ENCODE peak calls at places on chromosomes 12 and 14, in five cellular contexts. I is tibial nerve, S is WERI-Rb-1, F is astrocyte, H is lung. Q is an unnamed sample.

GRCh38 chr12:127077262-127078045 is 1189.5 kb upstream of the TMEM132C start:
- DNase-seq in S (no peak), H (no peak), F (no peak), I (no peak), Q (no peak)

GRCh38 chr14:69860221-69860620 is 19.0 kb upstream of the SMOC1 start:
- DNase-seq in S (no peak), I (no peak), H (no peak), F (no peak), Q (no peak)

GRCh38 chr12:2797721-2798418 is 3.1 kb downstream of the FKBP4 start:
- DNase-seq in H (no peak), F (no peak), S (no peak), I (no peak), Q (no peak)

GRCh38 chr12:34595749-34596733 is 573.7 kb downstream of the ALG10 start:
- DNase-seq in H (peak; percentile 24), F (no peak), S (no peak), I (no peak), Q (no peak)

GRCh38 chr14:106459971-106460730 is 933.8 kb downstream of the TMEM121 start:
- DNase-seq in F (no peak), I (no peak), H (no peak), S (peak; percentile 31), Q (no peak)

GRCh38 chr14:35927727-35928126 is 101.6 kb downstream of the BRMS1L start:
- DNase-seq in I (no peak), F (no peak), H (no peak), S (no peak), Q (no peak)

GRCh38 chr14:71555654-71556559 is 376.3 kb upstream of the RGS6 start:
- DNase-seq in H (no peak), I (no peak), S (no peak), F (peak; percentile 50), Q (no peak)

GRCh38 chr12:57340104-57340503 is 89.1 kb upstream of the STAC3 start:
- DNase-seq in H (no peak), F (peak; percentile 86), I (no peak), S (no peak), Q (no peak)

GRCh38 chr12:109267361-109267760 is 41.7 kb downstream of the FOXN4 start:
- DNase-seq in I (no peak), H (no peak), F (no peak), S (no peak), Q (no peak)

GRCh38 chr12:128796439-128797118 is 27.2 kb downstream of the SLC15A4 start:
- DNase-seq in I (no peak), F (no peak), S (no peak), H (no peak), Q (no peak)

GRCh38 chr12:91574975-91575374 is 392.4 kb upstream of the DCN start:
- DNase-seq in H (no peak), I (no peak), S (no peak), F (no peak), Q (no peak)

GRCh38 chr14:54489731-54490447 is 1.1 kb upstream of the GMFB start:
- DNase-seq in F (no peak), S (no peak), H (no peak), I (no peak), Q (no peak)

GRCh38 chr12:32302218-32302826 is 97.0 kb upstream of the FGD4 start:
- DNase-seq in S (no peak), F (no peak), H (no peak), I (no peak), Q (no peak)

GRCh38 chr14:104296388-104297312 is 158.3 kb downstream of the KIF26A start:
- DNase-seq in H (no peak), F (no peak), S (peak; percentile 69), I (no peak), Q (no peak)

GRCh38 chr12:109734219-109735000 is 20.8 kb downstream of the FAM222A start:
- DNase-seq in I (no peak), S (peak; percentile 79), H (no peak), F (no peak), Q (no peak)

GRCh38 chr14:104816678-104816945 is 15.7 kb downstream of the ZBTB42 start:
- DNase-seq in F (no peak), S (no peak), I (no peak), H (no peak), Q (no peak)

GRCh38 chr12:78746001-78746400 is 118.6 kb upstream of the SYT1 start:
- DNase-seq in H (no peak), I (no peak), S (no peak), F (no peak), Q (no peak)

GRCh38 chr12:51392556-51393237 is 1.5 kb upstream of the GALNT6 start:
- DNase-seq in S (peak; percentile 20), H (no peak), I (no peak), F (peak; percentile 39), Q (no peak)
- H3K4me3 ChIP-seq in S (peak overlapping the region; percentile 74), H (no peak overlapping the region), I (peak overlapping the region; percentile 54), F (peak overlapping the region; percentile 22), Q (peak overlapping the region; percentile 50)

GRCh38 chr12:100141998-100142850 is 450 bp downstream of the BLTP3B start:
- DNase-seq in H (peak; percentile 55), I (no peak), S (peak; percentile 39), F (no peak), Q (no peak)

GRCh38 chr12:100141666-100141997 is 1.0 kb downstream of the BLTP3B start:
- DNase-seq in H (no peak), S (no peak), I (no peak), F (peak; percentile 90), Q (peak; percentile 54)

GRCh38 chr12:100133200-100133599 is 9.5 kb downstream of the BLTP3B start:
- DNase-seq in I (no peak), H (no peak), F (no peak), S (no peak), Q (no peak)

GRCh38 chr12:100142851-100143559 is at the start of gene BLTP3B:
- DNase-seq in H (peak; percentile 92), I (peak; percentile 88), F (peak; percentile 49), S (peak; percentile 95), Q (no peak)

GRCh38 chr12:100138048-100138907 is 4.4 kb downstream of the BLTP3B start:
- DNase-seq in S (no peak), I (no peak), F (no peak), H (no peak), Q (no peak)
- H3K4me3 ChIP-seq in S (no peak overlapping the region), I (peak overlapping the region; percentile 7), F (no peak overlapping the region), H (no peak overlapping the region), Q (no peak overlapping the region)

GRCh38 chr12:26954027-26954426 is 15.8 kb downstream of the FGFR1OP2 start:
- DNase-seq in F (no peak), H (no peak), S (no peak), I (no peak), Q (no peak)
- H3K4me3 ChIP-seq in F (no peak overlapping the region), H (no peak overlapping the region), S (no peak overlapping the region), I (no peak overlapping the region), Q (no peak overlapping the region)

GRCh38 chr14:92884410-92884809 is 38.5 kb upstream of the CHGA start:
- DNase-seq in F (no peak), H (no peak), S (no peak), I (no peak), Q (no peak)
- H3K4me3 ChIP-seq in F (no peak overlapping the region), H (no peak overlapping the region), S (no peak overlapping the region), I (no peak overlapping the region), Q (no peak overlapping the region)

DNA sequence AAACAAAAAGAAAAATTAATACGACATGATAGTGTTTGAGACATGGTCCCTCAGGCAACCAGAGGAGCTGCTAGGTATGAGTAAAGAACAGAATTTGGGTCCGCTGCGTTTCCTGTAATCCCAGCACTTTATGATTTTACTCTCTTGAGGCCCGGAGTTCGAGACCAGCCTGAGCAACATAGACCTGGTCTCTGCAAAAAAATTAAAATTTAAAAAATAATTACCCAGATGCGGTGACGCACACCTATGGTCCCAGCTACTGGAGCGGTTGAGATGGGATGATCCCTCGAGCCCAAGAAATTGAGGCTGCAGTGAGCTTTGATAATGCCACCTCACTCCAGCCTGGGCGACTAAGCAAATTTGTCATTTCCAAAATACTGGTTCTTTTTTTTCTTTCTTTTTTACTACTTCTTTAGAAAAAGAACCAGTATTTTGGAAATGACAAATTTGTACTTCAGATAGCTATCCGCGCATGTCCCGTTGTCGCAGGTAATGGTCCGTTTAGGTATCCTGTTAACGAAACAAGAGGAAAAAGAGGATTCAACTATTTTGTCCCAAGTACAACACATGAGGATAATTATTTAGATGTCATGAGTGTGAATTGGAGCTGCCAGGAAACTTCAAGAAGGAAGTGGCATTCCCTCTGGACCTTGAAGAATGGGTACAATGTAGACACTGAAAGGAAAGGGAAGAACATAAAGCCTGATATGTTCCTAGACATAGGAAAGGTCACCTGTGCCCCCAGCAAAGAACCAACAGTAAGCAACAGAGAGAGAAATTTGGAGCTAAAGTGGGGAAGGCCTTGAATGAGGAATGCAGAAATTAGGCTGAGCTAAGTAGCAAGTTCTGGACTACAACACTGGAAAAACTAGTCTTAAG is 1.2 kb upstream of the HECTD1 start:
- DNase-seq in H (no peak), S (no peak), I (no peak), F (no peak), Q (no peak)
- H3K4me3 ChIP-seq in H (peak overlapping the region; percentile 79), S (peak overlapping the region; percentile 51), I (peak overlapping the region; percentile 80), F (peak overlapping the region; percentile 69), Q (peak overlapping the region; percentile 73)

DNA sequence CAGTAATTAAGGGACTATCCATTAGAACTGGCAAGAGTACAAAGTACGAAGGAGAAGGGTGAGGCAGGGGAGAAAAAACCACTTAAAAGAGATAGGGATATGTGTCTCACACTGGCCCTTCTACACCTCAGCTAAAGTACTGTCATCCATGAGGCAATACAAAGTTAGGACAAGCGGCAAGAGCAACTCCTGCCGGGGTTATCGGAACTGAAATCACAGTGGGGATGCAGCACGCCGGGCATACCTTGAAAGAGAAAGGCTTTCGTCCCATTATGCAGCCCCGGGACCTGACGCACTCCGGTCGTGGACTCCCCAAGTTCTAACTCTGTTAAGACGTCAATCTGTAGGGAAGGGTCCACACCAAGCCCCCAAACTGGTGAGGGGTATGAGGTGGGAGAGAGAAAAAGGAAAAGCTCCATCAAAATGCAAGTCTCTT is 1.1 kb downstream of the NELL2 start:
- DNase-seq in F (no peak), I (no peak), S (peak; percentile 23), H (no peak), Q (no peak)
- H3K4me3 ChIP-seq in F (peak overlapping the region; percentile 48), I (peak overlapping the region; percentile 61), S (peak overlapping the region; percentile 85), H (no peak overlapping the region), Q (no peak overlapping the region)

Q was measured in kidney epithelial cell.